ENCODE peak calls at places on chromosomes 13 and 19, in six cellular contexts. One of them, this sample, is unnamed.

GRCh38 chr19:3225677-3226093 is 1.2 kb downstream of the CELF5 start:
- DNase-seq in lung: no peak
- DNase-seq in IMR-90: no peak
- DNase-seq in NB4: no peak
- DNase-seq in dorsolateral prefrontal cortex: no peak
- DNase-seq in body of pancreas: no peak
- DNase-seq in this sample: no peak

GRCh38 chr13:83796364-83796763 is 85.9 kb downstream of the SLITRK1 start:
- DNase-seq in NB4: no peak
- DNase-seq in lung: no peak
- DNase-seq in body of pancreas: no peak
- DNase-seq in dorsolateral prefrontal cortex: no peak
- DNase-seq in IMR-90: no peak
- DNase-seq in this sample: no peak

GRCh38 chr19:27962260-27962659 is 1250.7 kb downstream of the UQCRFS1 start:
- DNase-seq in dorsolateral prefrontal cortex: no peak
- DNase-seq in body of pancreas: no peak
- DNase-seq in IMR-90: no peak
- DNase-seq in lung: no peak
- DNase-seq in NB4: no peak
- DNase-seq in this sample: no peak

GRCh38 chr19:5046339-5047039 is 77.6 kb downstream of the KDM4B start:
- DNase-seq in lung: peak; percentile 69
- DNase-seq in NB4: peak; percentile 80
- DNase-seq in dorsolateral prefrontal cortex: no peak
- DNase-seq in body of pancreas: peak; percentile 92
- DNase-seq in IMR-90: peak; percentile 40
- DNase-seq in this sample: peak; percentile 98

GRCh38 chr13:103351035-103351828 is 285.0 kb upstream of the SLC10A2 start:
- DNase-seq in NB4: no peak
- DNase-seq in body of pancreas: peak; percentile 11
- DNase-seq in lung: no peak
- DNase-seq in IMR-90: no peak
- DNase-seq in dorsolateral prefrontal cortex: no peak
- DNase-seq in this sample: no peak

GRCh38 chr19:39406656-39407393 is at the start of gene ZFP36:
- DNase-seq in NB4: peak; percentile 73
- DNase-seq in body of pancreas: peak; percentile 92
- DNase-seq in dorsolateral prefrontal cortex: peak; percentile 83
- DNase-seq in IMR-90: peak; percentile 83
- DNase-seq in lung: peak; percentile 92
- DNase-seq in this sample: no peak

GRCh38 chr13:33611016-33611805 is 206.7 kb upstream of the RFC3 start:
- DNase-seq in NB4: no peak
- DNase-seq in lung: peak; percentile 38
- DNase-seq in IMR-90: peak; percentile 64
- DNase-seq in dorsolateral prefrontal cortex: peak; percentile 67
- DNase-seq in body of pancreas: peak; percentile 62
- DNase-seq in this sample: no peak

GRCh38 chr19:5580116-5580515 is 12.4 kb upstream of the TINCR start:
- DNase-seq in NB4: peak; percentile 18
- DNase-seq in dorsolateral prefrontal cortex: no peak
- DNase-seq in IMR-90: no peak
- DNase-seq in lung: no peak
- DNase-seq in body of pancreas: no peak
- DNase-seq in this sample: no peak

DNA sequence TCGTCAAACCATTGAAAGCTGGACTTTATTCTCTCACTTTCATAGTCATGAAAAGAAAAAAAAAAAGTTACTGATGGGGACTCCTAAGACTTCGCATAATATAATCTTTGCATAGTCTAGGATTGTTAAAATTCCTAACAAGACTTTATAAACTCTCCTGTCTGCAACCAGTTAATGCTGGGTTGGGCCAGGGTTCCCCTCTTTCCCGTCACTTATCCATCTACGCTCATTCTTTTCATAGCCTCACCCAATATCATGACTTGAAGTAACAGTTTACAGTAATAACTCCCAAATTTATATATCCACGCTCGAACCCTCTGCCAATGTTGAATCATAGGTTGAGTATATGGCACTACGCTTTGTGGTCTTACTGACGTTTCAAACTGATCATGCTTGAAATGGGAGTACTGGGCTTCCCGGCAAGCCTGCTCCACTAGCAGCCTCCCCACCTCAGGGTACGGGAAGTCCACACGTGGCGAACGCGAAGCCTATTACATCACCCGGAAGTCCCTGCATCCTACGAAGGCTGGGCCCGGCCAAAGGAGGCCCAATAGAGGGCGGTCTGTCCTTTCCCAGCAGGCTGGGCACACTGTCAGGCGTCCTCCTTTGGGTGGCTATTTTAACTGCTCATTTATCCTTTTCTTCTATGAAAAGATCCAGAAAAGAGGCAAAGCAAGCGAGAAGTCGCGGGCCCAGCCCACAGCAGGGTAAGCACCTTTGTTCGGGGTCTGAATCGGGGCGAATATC is 694 bp upstream of the ZNF460 start:
- DNase-seq in IMR-90: peak; percentile 97
- DNase-seq in body of pancreas: peak; percentile 95
- DNase-seq in NB4: peak; percentile 92
- DNase-seq in lung: peak; percentile 91
- DNase-seq in dorsolateral prefrontal cortex: peak; percentile 90
- DNase-seq in this sample: peak; percentile 94
- TF ChIP-seq CTCF in IMR-90: peak; percentile 41
- TF ChIP-seq CTCF in body of pancreas: peak; percentile 14
- TF ChIP-seq CTCF in NB4: no peak
- TF ChIP-seq CTCF in lung: no peak
- TF ChIP-seq CTCF in dorsolateral prefrontal cortex: peak; percentile 28
- TF ChIP-seq CTCF in this sample: peak; percentile 54

DNA sequence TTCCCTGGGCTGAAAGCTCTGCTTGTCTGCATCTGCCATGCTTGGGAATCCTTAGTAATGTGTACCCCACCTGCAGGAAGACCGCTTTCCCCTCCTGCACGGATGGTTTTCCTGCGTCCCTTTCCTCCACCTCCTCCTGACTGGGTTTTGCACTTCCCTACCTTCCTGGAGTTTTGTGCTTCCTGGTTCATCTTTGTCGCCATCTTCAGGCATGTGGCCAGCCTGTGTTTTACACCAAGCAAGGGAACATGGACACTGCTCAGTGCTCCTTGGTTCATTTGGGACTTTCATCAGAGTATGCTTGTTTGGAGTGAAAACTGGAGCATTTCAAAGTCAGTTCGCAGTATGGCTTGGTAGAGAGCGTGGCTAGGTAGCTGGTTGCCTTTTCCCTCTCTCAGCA is 30.7 kb downstream of the ERICH6B start:
- DNase-seq in NB4: peak; percentile 16
- DNase-seq in lung: no peak
- DNase-seq in IMR-90: no peak
- DNase-seq in dorsolateral prefrontal cortex: no peak
- DNase-seq in body of pancreas: no peak
- DNase-seq in this sample: no peak
- TF ChIP-seq CTCF in NB4: peak; percentile 28
- TF ChIP-seq CTCF in lung: no peak
- TF ChIP-seq CTCF in IMR-90: peak; percentile 18
- TF ChIP-seq CTCF in dorsolateral prefrontal cortex: no peak
- TF ChIP-seq CTCF in body of pancreas: no peak
- TF ChIP-seq CTCF in this sample: peak; percentile 30

DNA sequence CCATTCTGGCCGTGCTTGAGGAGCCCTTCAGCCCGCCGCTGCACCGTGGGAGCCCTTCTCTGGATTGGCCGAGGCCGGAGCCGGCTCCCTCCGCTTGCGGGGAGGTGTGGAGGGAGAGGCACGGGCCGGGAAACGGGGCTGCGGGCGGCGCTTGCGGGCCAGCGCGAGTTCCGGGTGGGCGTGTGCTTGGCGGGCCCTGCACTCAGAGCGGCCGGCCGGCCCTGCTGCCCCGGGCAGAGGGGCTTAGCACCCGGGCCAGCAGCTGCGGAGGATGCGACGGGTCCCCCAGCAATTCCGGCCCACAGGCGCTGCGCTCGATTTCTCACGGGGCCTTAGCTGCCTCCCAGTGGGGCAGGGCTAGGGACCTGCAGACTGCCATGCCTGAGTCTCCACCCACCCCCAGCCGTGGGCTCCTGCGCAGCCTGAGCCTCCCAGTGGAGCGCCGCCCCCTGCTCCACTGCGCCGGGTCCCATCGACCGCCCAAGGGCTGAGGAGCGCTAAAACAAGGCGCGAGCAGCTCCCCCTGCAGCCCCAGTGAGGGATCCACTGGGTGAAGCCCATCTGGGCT is 76.5 kb downstream of the PCDH20 start:
- DNase-seq in lung: no peak
- DNase-seq in dorsolateral prefrontal cortex: no peak
- DNase-seq in IMR-90: no peak
- DNase-seq in NB4: no peak
- DNase-seq in body of pancreas: no peak
- DNase-seq in this sample: no peak
- TF ChIP-seq CTCF in lung: no peak
- TF ChIP-seq CTCF in dorsolateral prefrontal cortex: no peak
- TF ChIP-seq CTCF in IMR-90: no peak
- TF ChIP-seq CTCF in NB4: no peak
- TF ChIP-seq CTCF in body of pancreas: no peak
- TF ChIP-seq CTCF in this sample: no peak

GRCh38 chr19:49117677-49118564 is 1.0 kb downstream of the C19orf73 start:
- DNase-seq in dorsolateral prefrontal cortex: no peak
- DNase-seq in lung: no peak
- DNase-seq in body of pancreas: no peak
- DNase-seq in IMR-90: no peak
- DNase-seq in NB4: no peak
- DNase-seq in this sample: no peak

GRCh38 chr19:49118565-49119410 is at the start of gene C19orf73:
- DNase-seq in lung: peak; percentile 93
- DNase-seq in dorsolateral prefrontal cortex: peak; percentile 99
- DNase-seq in NB4: peak; percentile 93
- DNase-seq in body of pancreas: peak; percentile 96
- DNase-seq in IMR-90: peak; percentile 91
- DNase-seq in this sample: peak; percentile 74

GRCh38 chr19:49119411-49120324 is at the start of gene PPFIA3:
- DNase-seq in dorsolateral prefrontal cortex: peak; percentile 71
- DNase-seq in body of pancreas: peak; percentile 87
- DNase-seq in lung: no peak
- DNase-seq in IMR-90: peak; percentile 54
- DNase-seq in NB4: no peak
- DNase-seq in this sample: no peak

GRCh38 chr19:49120868-49121267 is 1.5 kb downstream of the PPFIA3 start:
- DNase-seq in lung: no peak
- DNase-seq in dorsolateral prefrontal cortex: no peak
- DNase-seq in body of pancreas: no peak
- DNase-seq in IMR-90: no peak
- DNase-seq in NB4: peak; percentile 11
- DNase-seq in this sample: no peak

GRCh38 chr19:49120325-49120683 is 960 bp downstream of the PPFIA3 start:
- DNase-seq in dorsolateral prefrontal cortex: no peak
- DNase-seq in IMR-90: no peak
- DNase-seq in lung: no peak
- DNase-seq in NB4: no peak
- DNase-seq in body of pancreas: no peak
- DNase-seq in this sample: no peak
- TF ChIP-seq CTCF in dorsolateral prefrontal cortex: no peak
- TF ChIP-seq CTCF in IMR-90: no peak
- TF ChIP-seq CTCF in lung: no peak
- TF ChIP-seq CTCF in NB4: no peak
- TF ChIP-seq CTCF in body of pancreas: no peak
- TF ChIP-seq CTCF in this sample: no peak

DNA sequence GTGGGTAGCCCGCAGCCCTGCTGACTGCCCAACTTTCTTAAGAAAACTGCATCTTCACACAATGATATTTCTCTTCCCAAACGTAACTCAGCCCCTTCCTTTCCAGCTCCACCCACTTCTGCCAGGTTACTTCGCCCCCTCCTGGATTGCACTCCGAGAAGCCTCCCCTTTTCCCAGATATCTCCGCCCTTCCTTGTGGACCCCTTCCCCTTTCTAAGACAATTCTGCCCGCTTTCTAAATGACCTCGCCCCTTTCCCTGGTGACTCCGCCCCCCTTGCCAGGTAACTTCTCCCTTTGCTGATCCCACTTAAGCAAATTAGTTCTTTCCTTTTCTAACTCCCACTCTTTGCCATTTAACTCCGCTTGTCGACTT is 2.6 kb downstream of the VSIG10L start:
- DNase-seq in dorsolateral prefrontal cortex: no peak
- DNase-seq in lung: no peak
- DNase-seq in NB4: no peak
- DNase-seq in IMR-90: no peak
- DNase-seq in body of pancreas: no peak
- DNase-seq in this sample: no peak
- TF ChIP-seq CTCF in dorsolateral prefrontal cortex: no peak
- TF ChIP-seq CTCF in lung: no peak
- TF ChIP-seq CTCF in NB4: no peak
- TF ChIP-seq CTCF in IMR-90: no peak
- TF ChIP-seq CTCF in body of pancreas: no peak
- TF ChIP-seq CTCF in this sample: no peak

GRCh38 chr13:112587359-112587766 is 590 bp downstream of the TUBGCP3 start:
- DNase-seq in IMR-90: peak; percentile 86
- DNase-seq in NB4: peak; percentile 89
- DNase-seq in dorsolateral prefrontal cortex: peak; percentile 79
- DNase-seq in lung: peak; percentile 81
- DNase-seq in body of pancreas: peak; percentile 87
- DNase-seq in this sample: no peak
- TF ChIP-seq CTCF in IMR-90: peak; percentile 31
- TF ChIP-seq CTCF in NB4: peak; percentile 6
- TF ChIP-seq CTCF in dorsolateral prefrontal cortex: no peak
- TF ChIP-seq CTCF in lung: no peak
- TF ChIP-seq CTCF in body of pancreas: no peak
- TF ChIP-seq CTCF in this sample: peak; percentile 33

GRCh38 chr13:50125306-50125555 is 110.0 kb downstream of the KCNRG start:
- DNase-seq in NB4: no peak
- DNase-seq in lung: no peak
- DNase-seq in IMR-90: no peak
- DNase-seq in body of pancreas: peak; percentile 52
- DNase-seq in dorsolateral prefrontal cortex: no peak
- DNase-seq in this sample: no peak
- TF ChIP-seq CTCF in NB4: no peak
- TF ChIP-seq CTCF in lung: no peak
- TF ChIP-seq CTCF in IMR-90: no peak
- TF ChIP-seq CTCF in body of pancreas: no peak
- TF ChIP-seq CTCF in dorsolateral prefrontal cortex: no peak
- TF ChIP-seq CTCF in this sample: no peak

DNA sequence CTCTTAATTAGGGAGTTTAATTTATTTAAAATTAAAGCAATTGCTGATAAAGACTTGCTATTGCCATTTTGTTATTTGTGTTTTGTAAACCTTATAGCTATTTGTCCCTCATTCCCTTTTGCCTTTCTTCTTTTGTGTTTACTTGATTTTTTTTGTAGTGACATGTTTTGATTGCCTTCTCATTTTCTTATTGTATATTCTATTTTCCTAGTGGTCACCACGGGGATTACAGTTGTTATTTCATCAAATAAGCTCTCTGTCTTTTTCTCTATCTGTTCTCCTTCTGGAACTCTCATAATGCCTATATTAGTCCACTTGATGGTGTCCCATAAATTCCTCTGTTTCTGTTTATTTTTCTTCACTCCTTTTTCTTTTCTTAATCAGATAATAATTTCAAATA is 64.4 kb upstream of the FRY start:
- DNase-seq in IMR-90: no peak
- DNase-seq in body of pancreas: no peak
- DNase-seq in lung: no peak
- DNase-seq in dorsolateral prefrontal cortex: no peak
- DNase-seq in NB4: no peak
- DNase-seq in this sample: no peak
- TF ChIP-seq CTCF in IMR-90: no peak
- TF ChIP-seq CTCF in body of pancreas: peak; percentile 8
- TF ChIP-seq CTCF in lung: no peak
- TF ChIP-seq CTCF in dorsolateral prefrontal cortex: no peak
- TF ChIP-seq CTCF in NB4: no peak
- TF ChIP-seq CTCF in this sample: no peak

GRCh38 chr13:31105020-31105800 is 56.5 kb downstream of the HSPH1 start:
- DNase-seq in dorsolateral prefrontal cortex: no peak
- DNase-seq in NB4: no peak
- DNase-seq in IMR-90: peak; percentile 26
- DNase-seq in body of pancreas: no peak
- DNase-seq in lung: peak; percentile 53
- DNase-seq in this sample: peak; percentile 31
- TF ChIP-seq CTCF in dorsolateral prefrontal cortex: no peak
- TF ChIP-seq CTCF in NB4: no peak
- TF ChIP-seq CTCF in IMR-90: no peak
- TF ChIP-seq CTCF in body of pancreas: no peak
- TF ChIP-seq CTCF in lung: no peak
- TF ChIP-seq CTCF in this sample: no peak

This sample was measured in LNCaP clone FGC.